ENCODE peak calls at places on chromosomes 11 and 22, in eight cellular contexts. N, S, T, O, H, Z, W and B are unnamed samples. For H3K36me3, the result is how much of the 10 kb centered on the place peaks cover.

GRCh38 chr11:83158965-83159900 is 2.3 kb downstream of the PCF11 start:
- DNase-seq in Z (no peak), N (no peak), W (no peak), T (no peak), H (no peak), O (no peak), S (no peak), B (no peak)

GRCh38 chr22:27197618-27198017 is 540.2 kb downstream of the MIAT start:
- DNase-seq in Z (no peak), N (no peak), S (no peak), W (no peak), O (no peak), T (no peak), H (no peak), B (no peak)

GRCh38 chr22:19218541-19219233 is 40.2 kb upstream of the SLC25A1 start:
- DNase-seq in Z (no peak), W (no peak), T (no peak), O (no peak), S (peak), N (no peak), H (no peak), B (no peak)

GRCh38 chr11:27108809-27109208 is 68.2 kb downstream of the BBOX1 start:
- DNase-seq in S (no peak), N (no peak), H (no peak), O (no peak), T (no peak), Z (no peak), W (no peak), B (no peak)

GRCh38 chr11:35104655-35105054 is 34.3 kb upstream of the CD44 start:
- DNase-seq in N (no peak), H (no peak), S (no peak), Z (no peak), O (no peak), T (no peak), W (no peak), B (no peak)

GRCh38 chr11:2541881-2542361 is 97.1 kb downstream of the KCNQ1 start:
- DNase-seq in S (no peak), Z (no peak), N (no peak), O (no peak), T (peak), H (no peak), W (peak), B (no peak)

GRCh38 chr11:127074151-127074761 is 73.7 kb upstream of the KIRREL3 start:
- DNase-seq in S (no peak), N (peak), T (no peak), W (no peak), Z (peak), H (peak), O (peak), B (peak)

GRCh38 chr22:36352775-36353507 is 34.8 kb downstream of the MYH9 start:
- DNase-seq in H (no peak), T (peak), N (no peak), Z (peak), S (peak), W (peak), O (no peak), B (no peak)

GRCh38 chr11:45031912-45032519 is 81.3 kb upstream of the TP53I11 start:
- DNase-seq in N (no peak), O (no peak), Z (no peak), T (no peak), S (no peak), W (no peak), H (no peak), B (peak)

GRCh38 chr11:73366265-73366610 is 10.0 kb upstream of the RELT start:
- DNase-seq in H (no peak), S (no peak), O (no peak), N (no peak), T (no peak), W (no peak), Z (no peak), B (no peak)

GRCh38 chr22:47310601-47311000 is 548.2 kb downstream of the TBC1D22A start:
- DNase-seq in H (peak), W (no peak), Z (no peak), S (no peak), T (no peak), N (no peak), O (no peak), B (no peak)

DNA sequence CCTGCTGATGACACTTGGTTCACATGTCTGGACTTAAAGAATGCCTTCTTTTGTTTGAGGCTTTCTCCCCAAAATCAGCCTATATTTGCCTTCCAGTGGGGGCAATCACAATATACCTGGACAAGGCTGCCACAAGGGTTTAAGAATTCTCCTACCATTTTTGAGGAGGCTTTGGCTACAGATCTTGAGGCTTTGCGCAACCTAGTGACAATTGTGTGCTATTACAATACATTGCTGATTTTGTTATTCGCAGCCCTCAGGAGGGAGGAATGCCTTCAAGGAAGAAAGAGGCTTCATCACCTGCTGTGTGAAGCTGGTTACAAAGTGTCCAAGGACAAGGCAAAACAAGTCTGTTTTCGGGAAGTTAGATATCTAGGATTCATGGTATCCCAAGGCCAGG is 50.8 kb upstream of the OR4C15 start:
- DNase-seq in Z (no peak), N (no peak), O (no peak), H (no peak), T (no peak), S (no peak), W (no peak), B (no peak)
- H3K4me3 ChIP-seq in Z (no peak), N (no peak), O (no peak), H (no peak), T (no peak), S (no peak), W (no peak), B (no peak)

DNA sequence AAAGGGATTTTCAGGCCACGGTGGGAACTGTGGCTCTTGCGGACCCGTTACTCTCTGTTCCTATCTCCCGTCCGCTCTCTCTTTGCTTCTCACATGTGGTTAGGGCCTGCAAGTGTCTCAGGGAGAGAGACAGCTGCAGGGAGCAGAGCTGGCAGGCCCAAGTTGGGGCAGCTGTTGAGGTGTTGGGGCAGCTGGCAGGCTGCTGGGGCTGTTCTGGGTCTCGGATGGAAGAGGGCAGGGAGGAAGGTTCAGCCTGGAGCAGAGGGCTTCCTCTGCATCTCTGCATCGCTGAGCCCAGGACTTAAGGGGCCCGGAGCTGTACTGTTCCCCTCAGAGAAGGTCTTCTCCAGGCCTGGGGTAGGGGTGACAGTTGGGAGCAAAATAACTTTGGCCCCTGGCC is 2.6 kb upstream of the CNIH2 start:
- DNase-seq in O (no peak), N (no peak), S (no peak), H (no peak), Z (no peak), W (no peak), T (no peak), B (no peak)
- H3K36me3 ChIP-seq in O (under half), N (under half), S (under half), H (under half), Z (under half), W (half or more), T (under half), B (under half)

GRCh38 chr22:29838599-29838956 is 504 bp upstream of the ASCC2 start:
- DNase-seq in T (no peak), O (peak), S (no peak), Z (no peak), N (no peak), W (no peak), H (no peak), B (no peak)
- H3K4me3 ChIP-seq in T (peak), O (peak), S (peak), Z (peak), N (peak), W (peak), H (peak), B (peak)

GRCh38 chr11:116852261-116853125 is 15.1 kb upstream of the APOA1 start:
- DNase-seq in Z (peak), W (peak), N (peak), S (no peak), O (no peak), T (no peak), H (peak), B (no peak)
- H3K36me3 ChIP-seq in Z (under half), W (under half), N (under half), S (half or more), O (under half), T (under half), H (under half), B (under half)

GRCh38 chr11:8083871-8084281 is 2.9 kb downstream of the TUB start:
- DNase-seq in O (no peak), S (no peak), H (no peak), W (no peak), T (no peak), N (no peak), Z (no peak), B (no peak)

GRCh38 chr11:8083088-8083395 is 2.0 kb downstream of the TUB start:
- DNase-seq in H (no peak), W (no peak), Z (no peak), O (no peak), S (no peak), T (no peak), N (no peak), B (no peak)

GRCh38 chr11:8081591-8082021 is 595 bp downstream of the TUB start:
- DNase-seq in S (no peak), T (no peak), H (no peak), N (no peak), O (no peak), Z (peak), W (no peak), B (no peak)

GRCh38 chr11:8080674-8081590 is at the start of gene TUB:
- DNase-seq in T (no peak), S (no peak), N (no peak), W (no peak), O (peak), Z (peak), H (no peak), B (no peak)

GRCh38 chr11:8082391-8083087 is 1.5 kb downstream of the TUB start:
- DNase-seq in O (peak), H (no peak), Z (no peak), S (no peak), W (no peak), T (no peak), N (no peak), B (no peak)
- H3K4me3 ChIP-seq in O (no peak), H (no peak), Z (no peak), S (no peak), W (no peak), T (no peak), N (peak), B (no peak)

GRCh38 chr11:106551744-106552671 is 466.3 kb downstream of the GUCY1A2 start:
- DNase-seq in T (no peak), Z (no peak), O (peak), S (no peak), N (no peak), W (no peak), H (no peak), B (no peak)

GRCh38 chr11:106553304-106553703 is 465.0 kb downstream of the GUCY1A2 start:
- DNase-seq in Z (no peak), O (no peak), N (no peak), H (no peak), S (no peak), T (no peak), W (no peak), B (no peak)

GRCh38 chr11:106552694-106553203 is 465.5 kb downstream of the GUCY1A2 start:
- DNase-seq in O (peak), Z (no peak), S (no peak), H (no peak), N (no peak), T (no peak), W (no peak), B (no peak)
- H3K36me3 ChIP-seq in O (under half), Z (under half), S (under half), H (under half), N (under half), T (under half), W (under half), B (under half)

GRCh38 chr11:64092119-64092760 is 56.5 kb downstream of the FLRT1 start:
- DNase-seq in Z (no peak), W (no peak), O (peak), S (no peak), N (no peak), T (no peak), H (no peak), B (no peak)

GRCh38 chr11:64092761-64093136 is 57.0 kb downstream of the FLRT1 start:
- DNase-seq in S (no peak), N (no peak), T (no peak), H (no peak), W (no peak), Z (no peak), O (peak), B (no peak)

GRCh38 chr11:64095286-64095825 is 59.6 kb downstream of the FLRT1 start:
- DNase-seq in Z (no peak), N (no peak), T (no peak), H (no peak), W (no peak), O (no peak), S (no peak), B (no peak)

GRCh38 chr11:64094463-64095223 is 58.9 kb downstream of the FLRT1 start:
- DNase-seq in S (no peak), T (no peak), H (peak), N (no peak), O (peak), Z (peak), W (no peak), B (no peak)

DNA sequence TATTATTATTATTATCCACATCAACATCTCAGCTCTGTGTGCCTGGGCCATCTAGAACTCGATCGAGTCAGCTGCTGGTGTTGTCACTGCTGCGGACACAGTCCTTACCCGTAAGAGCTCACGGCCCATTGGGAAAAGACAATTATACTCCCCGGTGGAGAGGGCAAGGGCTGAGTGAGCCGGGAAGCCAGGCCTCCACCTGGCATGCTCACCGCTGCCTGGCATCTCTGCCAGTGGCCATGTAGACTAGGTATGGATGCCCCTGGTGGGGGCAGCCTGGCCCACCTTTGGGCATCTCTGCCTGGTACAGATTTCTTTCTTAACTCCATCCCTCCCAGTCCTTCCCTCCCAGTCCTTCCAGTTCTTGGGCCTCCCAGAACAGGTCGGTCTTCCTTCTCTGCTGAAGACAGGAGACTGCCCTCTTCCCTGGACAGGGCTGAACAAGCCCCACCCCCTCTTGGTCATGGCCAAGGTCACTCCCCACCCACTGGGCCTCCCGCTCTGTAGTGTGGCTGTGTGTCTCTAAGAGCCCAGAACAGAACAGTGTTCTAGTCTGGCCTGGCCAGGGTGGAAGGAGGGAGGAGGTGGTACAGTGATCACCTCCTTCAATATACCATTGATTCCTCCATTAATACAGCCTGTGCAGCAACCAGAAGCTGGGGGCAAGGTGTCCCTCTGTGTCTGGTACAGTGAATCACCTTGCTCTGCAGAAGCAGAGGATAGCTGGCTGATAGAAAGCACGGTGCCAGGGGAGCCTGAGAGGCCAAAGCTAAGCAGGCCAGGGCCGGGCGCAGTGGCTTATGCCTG is 57.7 kb downstream of the FLRT1 start:
- DNase-seq in W (no peak), H (no peak), T (no peak), N (no peak), Z (no peak), S (no peak), O (no peak), B (no peak)
- H3K4me3 ChIP-seq in W (no peak), H (no peak), T (no peak), N (no peak), Z (no peak), S (no peak), O (no peak), B (no peak)

GRCh38 chr22:29820941-29821789 is 16.9 kb downstream of the ASCC2 start:
- DNase-seq in O (no peak), S (peak), N (peak), T (peak), H (peak), Z (peak), W (peak), B (peak)
- H3K36me3 ChIP-seq in O (under half), S (half or more), N (under half), T (under half), H (under half), Z (under half), W (half or more), B (under half)

DNA sequence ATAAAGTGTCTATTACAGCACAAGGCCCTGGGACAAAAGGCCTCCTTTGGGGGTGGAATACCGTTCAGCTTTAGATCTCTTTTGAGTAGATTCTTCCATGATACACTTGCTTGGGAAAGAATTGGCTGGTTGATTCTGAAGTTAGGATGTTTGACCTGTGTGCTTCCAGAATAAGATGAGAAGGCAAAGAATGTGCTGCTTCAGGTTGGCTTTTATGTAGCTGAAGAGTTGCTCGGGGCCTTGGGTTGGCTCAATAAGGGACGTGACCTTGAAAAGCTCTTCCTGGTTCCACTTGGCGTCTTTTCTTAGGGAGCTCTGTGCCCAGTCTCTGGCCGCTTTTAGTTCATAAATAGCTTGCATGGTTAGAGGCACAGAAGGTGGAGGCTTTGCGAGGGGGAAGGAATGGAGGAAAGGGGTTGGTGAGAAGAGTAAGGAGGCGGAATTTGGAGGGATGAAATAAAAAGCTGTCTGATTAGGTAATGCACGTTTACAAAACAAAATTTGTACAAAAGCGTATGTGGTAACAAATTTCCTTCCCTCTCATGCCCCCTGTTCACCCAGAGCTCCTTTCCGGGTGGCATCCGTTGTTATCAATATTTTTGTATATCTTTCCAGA is 4.2 kb upstream of the SORL1-AS1 start:
- DNase-seq in T (no peak), W (no peak), O (no peak), Z (no peak), N (no peak), H (no peak), S (no peak), B (no peak)
- H3K4me3 ChIP-seq in T (no peak), W (no peak), O (no peak), Z (no peak), N (no peak), H (no peak), S (no peak), B (no peak)